ENCODE peak calls at places on chromosomes 5 and 9, in nine cellular contexts. T is CD4-positive, alpha-beta T cell; Q is left ventricle myocardium inferior; V is sigmoid colon; R is IMR-90; X is coronary artery; P is cardiac muscle cell; C is glutamatergic neuron; S is AG09309. G is an unnamed sample.

GRCh38 chr9:121684381-121685145 is 33.1 kb downstream of the DAB2IP start:
- DNase-seq in T (no peak), Q (no peak), V (peak), R (no peak), X (no peak), P (peak), C (peak), S (no peak), G (peak)

GRCh38 chr9:23342296-23342695 is 483.7 kb downstream of the ELAVL2 start:
- DNase-seq in T (no peak), Q (no peak), V (no peak), R (no peak), X (no peak), P (no peak), C (no peak), S (no peak), G (no peak)

GRCh38 chr5:150556859-150557506 is 49.1 kb downstream of the NDST1 start:
- DNase-seq in T (no peak), Q (no peak), V (peak), R (no peak), X (no peak), P (no peak), C (no peak), S (no peak), G (no peak)

GRCh38 chr5:173789031-173789920 is 98.9 kb upstream of the CPEB4 start:
- DNase-seq in T (no peak), Q (no peak), V (peak), R (peak), X (no peak), P (no peak), C (no peak), S (peak), G (no peak)

GRCh38 chr5:150540615-150541396 is 32.9 kb downstream of the NDST1 start:
- DNase-seq in T (no peak), Q (no peak), V (peak), R (peak), X (no peak), P (no peak), C (no peak), S (peak), G (no peak)

GRCh38 chr9:116155700-116156045 is 2.1 kb downstream of the PAPPA start:
- DNase-seq in T (no peak), Q (no peak), V (no peak), R (peak), X (no peak), P (no peak), C (no peak), S (no peak), G (no peak)

GRCh38 chr9:136117291-136118060 is 1.2 kb downstream of the TMEM250 start:
- DNase-seq in T (no peak), Q (peak), V (no peak), R (no peak), X (no peak), P (no peak), C (no peak), S (no peak), G (no peak)

GRCh38 chr5:116144103-116144502 is 59.3 kb downstream of the COMMD10 start:
- DNase-seq in T (no peak), Q (no peak), V (no peak), R (peak), X (no peak), P (no peak), C (no peak), S (no peak), G (no peak)

GRCh38 chr5:96584712-96585111 is 77.5 kb upstream of the CAST start:
- DNase-seq in T (no peak), Q (no peak), V (no peak), R (no peak), X (no peak), P (no peak), C (no peak), S (no peak), G (no peak)

GRCh38 chr5:93789173-93790070 is 48.0 kb upstream of the POU5F2 start:
- DNase-seq in T (no peak), Q (no peak), V (no peak), R (peak), X (no peak), P (no peak), C (no peak), S (peak), G (no peak)

GRCh38 chr5:93787598-93787997 is 46.2 kb upstream of the POU5F2 start:
- DNase-seq in T (no peak), Q (no peak), V (no peak), R (no peak), X (no peak), P (no peak), C (no peak), S (no peak), G (no peak)

GRCh38 chr5:93791520-93791972 is 50.1 kb upstream of the POU5F2 start:
- DNase-seq in T (no peak), Q (no peak), V (no peak), R (peak), X (no peak), P (no peak), C (no peak), S (no peak), G (no peak)

GRCh38 chr5:93793159-93793781 is 51.9 kb upstream of the POU5F2 start:
- DNase-seq in T (no peak), Q (no peak), V (no peak), R (no peak), X (no peak), P (no peak), C (no peak), S (no peak), G (no peak)

GRCh38 chr5:93790401-93790800 is 49.0 kb upstream of the POU5F2 start:
- DNase-seq in T (no peak), Q (no peak), V (no peak), R (peak), X (no peak), P (no peak), C (no peak), S (peak), G (no peak)
- TF ChIP-seq CTCF in T (no peak), Q (no peak), V (no peak), R (peak), X (no peak), P (no peak), C (no peak), S (no peak), G (no peak)

GRCh38 chr5:127935398-127935797 is 148.2 kb upstream of the SLC12A2 start:
- DNase-seq in T (no peak), Q (no peak), V (no peak), R (no peak), X (no peak), P (no peak), C (no peak), S (no peak), G (no peak)

GRCh38 chr5:127931396-127931795 is 152.2 kb upstream of the SLC12A2 start:
- DNase-seq in T (no peak), Q (no peak), V (no peak), R (no peak), X (no peak), P (no peak), C (no peak), S (no peak), G (no peak)

GRCh38 chr5:127936439-127936972 is 147.1 kb upstream of the SLC12A2 start:
- DNase-seq in T (no peak), Q (no peak), V (no peak), R (no peak), X (no peak), P (no peak), C (no peak), S (no peak), G (no peak)

GRCh38 chr5:127933348-127933747 is 150.2 kb upstream of the SLC12A2 start:
- DNase-seq in T (no peak), Q (no peak), V (no peak), R (no peak), X (no peak), P (no peak), C (no peak), S (no peak), G (no peak)

GRCh38 chr5:127934791-127935256 is 148.7 kb upstream of the SLC12A2 start:
- DNase-seq in T (no peak), Q (no peak), V (no peak), R (peak), X (no peak), P (no peak), C (no peak), S (no peak), G (no peak)
- TF ChIP-seq CTCF in T (no peak), Q (no peak), V (no peak), R (peak), X (no peak), P (no peak), C (no peak), S (no peak), G (no peak)

GRCh38 chr5:172646716-172647285 is 5.7 kb downstream of the NEURL1B start:
- DNase-seq in T (no peak), Q (peak), V (peak), R (peak), X (no peak), P (peak), C (peak), S (no peak), G (no peak)
- TF ChIP-seq CTCF in T (no peak), Q (peak), V (peak), R (peak), X (peak), P (peak), C (peak), S (peak), G (peak)

GRCh38 chr9:7094052-7094451 is 336.3 kb downstream of the KDM4C start:
- DNase-seq in T (no peak), Q (no peak), V (no peak), R (peak), X (no peak), P (peak), C (no peak), S (no peak), G (no peak)
- TF ChIP-seq CTCF in T (no peak), Q (peak), V (no peak), R (peak), X (no peak), P (peak), C (peak), S (peak), G (peak)

GRCh38 chr5:141186897-141187512 is at the start of gene PCDHB9:
- DNase-seq in T (no peak), Q (no peak), V (no peak), R (peak), X (no peak), P (peak), C (peak), S (no peak), G (peak)

GRCh38 chr5:141196363-141196762 is 3.1 kb upstream of the PCDHB11 start:
- DNase-seq in T (no peak), Q (no peak), V (no peak), R (no peak), X (no peak), P (no peak), C (no peak), S (no peak), G (no peak)

GRCh38 chr5:141192110-141192725 is at the start of gene PCDHB10:
- DNase-seq in T (no peak), Q (no peak), V (peak), R (peak), X (no peak), P (peak), C (peak), S (no peak), G (peak)
- TF ChIP-seq CTCF in T (peak), Q (peak), V (no peak), R (peak), X (no peak), P (peak), C (peak), S (peak), G (peak)

G was measured in neural crest cell.